ENCODE peak calls at places on chromosomes 2 and 18, in ten cellular contexts. B is GM23338, E is OCI-LY7, O is pancreas, D is kidney epithelial cell, Y is kidney, L is AG04450, G is stomach, Q is body of pancreas, R is Panc1. S is an unnamed sample.

GRCh38 chr2:121287146-121287798 is 2.3 kb upstream of the TFCP2L1 start:
- DNase-seq in E (peak; percentile 54), Q (no peak), L (no peak), D (no peak), O (no peak), G (no peak), Y (no peak), R (no peak), B (no peak), S (no peak)

GRCh38 chr2:158321264-158321663 is 135.3 kb downstream of the CCDC148 start:
- DNase-seq in G (no peak), Y (no peak), O (no peak), E (no peak), Q (no peak), D (no peak), R (no peak), L (no peak), B (no peak), S (no peak)

GRCh38 chr2:239274391-239275001 is 126.3 kb downstream of the HDAC4 start:
- DNase-seq in B (no peak), Q (no peak), L (no peak), G (peak; percentile 29), Y (no peak), D (no peak), E (no peak), O (no peak), R (no peak), S (no peak)

GRCh38 chr2:96158554-96158940 is 13.3 kb upstream of the DUSP2 start:
- DNase-seq in O (no peak), Y (no peak), E (no peak), D (no peak), L (no peak), B (no peak), R (no peak), Q (no peak), G (no peak), S (no peak)

GRCh38 chr2:110876167-110876999 is 144.0 kb downstream of the ACOXL start:
- DNase-seq in Y (no peak), E (peak; percentile 17), L (no peak), Q (no peak), R (no peak), D (no peak), B (peak; percentile 62), O (no peak), G (no peak), S (no peak)

GRCh38 chr2:233838251-233838650 is 16.1 kb downstream of the HJURP start:
- DNase-seq in L (no peak), D (no peak), Y (no peak), Q (no peak), G (peak; percentile 17), R (no peak), B (no peak), O (no peak), E (no peak), S (no peak)

GRCh38 chr18:4750392-4751346 is 295.6 kb upstream of the DLGAP1 start:
- DNase-seq in E (no peak), Q (no peak), L (no peak), Y (no peak), O (no peak), B (no peak), G (no peak), D (no peak), R (no peak), S (no peak)

GRCh38 chr2:174012347-174013309 is 47.5 kb upstream of the SP3 start:
- DNase-seq in D (no peak), O (peak; percentile 47), E (no peak), R (no peak), B (peak; percentile 91), L (no peak), Y (peak; percentile 94), G (peak; percentile 63), Q (peak; percentile 50), S (no peak)

GRCh38 chr2:31113765-31114164 is 24.5 kb downstream of the GALNT14 start:
- DNase-seq in L (no peak), Y (no peak), R (no peak), B (peak; percentile 9), E (no peak), O (no peak), Q (no peak), G (no peak), D (no peak), S (no peak)

GRCh38 chr18:46406539-46406932 is 250.5 kb downstream of the LOXHD1 start:
- DNase-seq in O (no peak), G (no peak), L (no peak), Y (peak; percentile 73), Q (no peak), D (no peak), B (no peak), R (no peak), E (no peak), S (no peak)

GRCh38 chr18:71075147-71075546 is 786.3 kb downstream of the SOCS6 start:
- DNase-seq in Y (no peak), D (no peak), O (no peak), E (no peak), L (no peak), Q (no peak), G (no peak), B (no peak), R (no peak), S (no peak)

DNA sequence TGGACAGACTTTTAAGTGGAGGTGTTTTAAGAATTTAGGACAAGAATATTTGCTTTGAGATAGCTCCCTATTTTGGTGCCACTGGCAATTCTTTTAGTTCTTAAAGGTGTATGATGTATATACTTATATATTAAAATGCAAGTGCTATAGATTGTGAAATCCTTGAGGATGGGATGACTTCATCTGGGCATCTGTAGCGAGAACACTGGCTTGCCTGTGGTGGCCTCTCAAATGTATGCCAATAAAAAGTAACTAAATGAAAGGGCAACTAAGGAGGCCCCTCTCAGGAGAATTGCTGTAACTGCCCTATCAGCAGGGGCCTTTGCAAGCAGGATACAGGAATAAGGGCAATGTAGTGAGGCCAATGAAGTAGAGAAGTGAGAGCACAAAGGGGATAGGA is 2.6 kb upstream of the THUMPD2 start:
- DNase-seq in B (no peak), R (no peak), L (no peak), O (no peak), Q (no peak), G (no peak), D (no peak), Y (no peak), E (no peak), S (no peak)
- H3K4me3 ChIP-seq in B (no peak overlapping the region), R (no peak overlapping the region), L (no peak overlapping the region), O (no peak overlapping the region), Q (no peak overlapping the region), G (no peak overlapping the region), D (no peak overlapping the region), Y (no peak overlapping the region), E (peak overlapping the region; percentile 35), S (no peak overlapping the region)

GRCh38 chr2:101387151-101387807 is at the start of gene CREG2:
- DNase-seq in Q (peak; percentile 78), L (no peak), G (peak; percentile 75), O (peak; percentile 67), R (no peak), D (no peak), E (no peak), Y (peak; percentile 90), B (peak; percentile 85), S (peak; percentile 51)
- TF ChIP-seq CTCF in Q (peak; percentile 49), L (peak; percentile 52), G (no peak), O (peak; percentile 14), R (peak; percentile 84), D (peak; percentile 39), E (no peak), Y (peak; percentile 25), B (peak; percentile 69), S (peak; percentile 51)

GRCh38 chr2:223501604-223502003 is 100.6 kb downstream of the SCG2 start:
- DNase-seq in B (no peak), L (no peak), G (no peak), R (no peak), Y (no peak), O (no peak), E (no peak), D (peak; percentile 58), Q (no peak), S (no peak)

GRCh38 chr2:223500690-223501089 is 101.5 kb downstream of the SCG2 start:
- DNase-seq in O (no peak), E (no peak), B (no peak), Y (no peak), L (no peak), Q (no peak), R (no peak), G (no peak), D (no peak), S (no peak)

GRCh38 chr2:223508372-223508771 is 93.8 kb downstream of the SCG2 start:
- DNase-seq in R (no peak), Y (no peak), E (no peak), B (no peak), L (no peak), D (no peak), O (no peak), G (no peak), Q (no peak), S (no peak)

GRCh38 chr2:223503746-223504145 is 98.4 kb downstream of the SCG2 start:
- DNase-seq in L (no peak), R (no peak), B (no peak), E (no peak), G (no peak), Q (no peak), D (no peak), Y (no peak), O (no peak), S (no peak)
- H3K4me3 ChIP-seq in L (no peak overlapping the region), R (no peak overlapping the region), B (no peak overlapping the region), E (no peak overlapping the region), G (no peak overlapping the region), Q (no peak overlapping the region), D (no peak overlapping the region), Y (no peak overlapping the region), O (no peak overlapping the region), S (no peak overlapping the region)

DNA sequence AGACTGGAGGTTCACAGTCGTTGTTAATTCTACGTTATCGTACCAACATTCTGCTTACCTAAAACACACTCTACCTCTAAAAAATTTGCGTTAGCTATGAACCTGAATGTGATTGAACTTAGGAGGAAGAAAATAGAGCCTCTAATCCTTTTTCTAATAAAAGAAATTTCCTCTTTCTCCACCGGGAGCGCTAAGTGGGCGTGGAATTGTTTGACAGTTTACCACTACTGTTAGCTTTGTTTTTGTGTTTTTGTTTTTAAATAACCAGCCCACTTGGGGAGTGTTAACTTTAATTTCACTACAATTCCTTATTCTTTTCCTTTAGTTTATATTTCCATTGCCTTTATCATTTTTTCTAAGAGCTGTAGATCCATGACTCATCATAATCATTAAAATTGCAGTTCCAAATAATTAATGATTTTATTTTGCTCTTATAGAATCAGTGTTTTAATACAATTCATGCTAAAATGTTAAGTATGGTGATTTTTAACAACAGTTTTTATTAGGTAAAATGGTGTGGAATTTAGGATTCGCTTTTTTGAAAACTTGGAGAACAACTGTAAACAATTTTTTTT is 55.0 kb upstream of the ITM2C start:
- DNase-seq in R (no peak), O (no peak), Y (no peak), B (peak; percentile 47), L (no peak), G (no peak), D (no peak), E (no peak), Q (no peak), S (no peak)
- TF ChIP-seq CTCF in R (peak; percentile 45), O (no peak), Y (no peak), B (peak; percentile 43), L (peak; percentile 23), G (no peak), D (peak; percentile 22), E (peak; percentile 65), Q (no peak), S (no peak)

DNA sequence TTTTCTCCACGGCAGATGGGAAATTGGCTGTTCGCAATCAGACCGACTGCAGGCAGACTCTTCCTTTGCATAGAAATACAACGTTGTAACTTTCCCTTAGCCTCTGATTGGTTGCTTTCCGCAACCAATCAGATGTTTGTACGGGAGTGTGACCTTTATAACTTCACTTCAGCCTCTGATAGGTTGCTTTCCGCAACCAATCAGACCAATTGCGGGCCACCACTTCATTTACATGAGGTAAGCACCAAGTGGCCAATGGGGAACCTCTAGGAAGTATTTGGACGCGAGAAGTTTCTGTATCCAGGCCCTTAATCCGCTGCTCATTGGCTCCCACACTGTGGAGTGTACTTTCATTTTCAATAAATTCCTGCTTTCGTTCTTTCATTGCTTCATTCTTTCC is 19.1 kb downstream of the SLC25A12 start:
- DNase-seq in R (no peak), D (no peak), L (no peak), O (no peak), Y (no peak), Q (no peak), B (no peak), E (no peak), G (no peak), S (no peak)
- H3K4me3 ChIP-seq in R (no peak overlapping the region), D (no peak overlapping the region), L (no peak overlapping the region), O (no peak overlapping the region), Y (no peak overlapping the region), Q (no peak overlapping the region), B (no peak overlapping the region), E (no peak overlapping the region), G (no peak overlapping the region), S (no peak overlapping the region)

S was measured in LNCaP clone FGC.